ENCODE peak calls at places on chromosomes 7 and 10, in eight cellular contexts. W is hippocampal formation, V is progenitor cell of endocrine pancreas, Q is activated gamma-delta T cell treated with Interleukin-2 at 50 U/mL for 16 hours, F is HCEC 1CT, E is T-helper 17 cell, C is hepatocyte, H is iris pigment epithelial cell. A is an unnamed sample.

GRCh38 chr7:98745722-98746318 is 124.0 kb downstream of the TMEM130 start:
- DNase-seq in W (peak; percentile 13), V (peak; percentile 84), Q (peak; percentile 72), F (peak; percentile 10), E (peak; percentile 43), C (peak; percentile 84), H (peak; percentile 34), A (peak; percentile 71)

GRCh38 chr7:73728551-73728950 is 9.1 kb upstream of the STX1A start:
- DNase-seq in W (no peak), V (no peak), Q (no peak), F (no peak), E (no peak), C (no peak), H (no peak), A (no peak)

GRCh38 chr10:44926771-44927751 is 15.9 kb downstream of the TMEM72 start:
- DNase-seq in W (no peak), V (no peak), Q (no peak), F (no peak), E (no peak), C (peak; percentile 60), H (peak; percentile 79), A (no peak)

GRCh38 chr7:87152897-87153641 is 816 bp downstream of the DMTF1 start:
- DNase-seq in W (no peak), V (no peak), Q (peak; percentile 29), F (peak; percentile 37), E (no peak), C (peak; percentile 53), H (peak; percentile 39), A (peak; percentile 6)

GRCh38 chr10:79383974-79384606 is 36.8 kb downstream of the PPIF start:
- DNase-seq in W (no peak), V (peak; percentile 6), Q (no peak), F (no peak), E (peak; percentile 4), C (no peak), H (no peak), A (no peak)

GRCh38 chr7:114653391-114654088 is 238.9 kb downstream of the FOXP2 start:
- DNase-seq in W (no peak), V (no peak), Q (no peak), F (no peak), E (no peak), C (peak; percentile 17), H (no peak), A (no peak)

GRCh38 chr7:47933229-47933628 is 15.0 kb downstream of the PKD1L1 start:
- DNase-seq in W (no peak), V (no peak), Q (no peak), F (no peak), E (no peak), C (no peak), H (no peak), A (no peak)

GRCh38 chr7:1112625-1113547 is 25.0 kb downstream of the GPER1 start:
- DNase-seq in W (no peak), V (no peak), Q (no peak), F (no peak), E (no peak), C (no peak), H (no peak), A (no peak)

GRCh38 chr10:6473901-6474370 is 106.1 kb downstream of the PRKCQ start:
- DNase-seq in W (no peak), V (no peak), Q (peak; percentile 25), F (no peak), E (no peak), C (no peak), H (peak; percentile 24), A (no peak)

GRCh38 chr7:150367187-150367510 is 1.5 kb upstream of the REPIN1 start:
- DNase-seq in W (no peak), V (no peak), Q (no peak), F (no peak), E (no peak), C (no peak), H (no peak), A (no peak)

GRCh38 chr7:134014935-134015334 is 112.2 kb upstream of the LRGUK start:
- DNase-seq in W (no peak), V (no peak), Q (no peak), F (no peak), E (no peak), C (no peak), H (peak; percentile 31), A (no peak)

GRCh38 chr7:75038508-75038907 is 35.1 kb downstream of the RCC1L start:
- DNase-seq in W (no peak), V (no peak), Q (no peak), F (no peak), E (no peak), C (no peak), H (no peak), A (no peak)

A was measured in T-helper 9 cell.